ENCODE peak calls at places on chromosomes 11 and 22, in seven cellular contexts. One of them, this sample, is unnamed.

GRCh38 chr22:32723632-32724031 is 77.9 kb upstream of the TIMP3 start:
- DNase-seq in cardiac muscle cell: peak; percentile 95
- DNase-seq in GM23338: no peak
- DNase-seq in breast epithelium: no peak
- DNase-seq in psoas muscle: peak; percentile 79
- DNase-seq in spleen: peak; percentile 88
- DNase-seq in left ventricle myocardium inferior: peak; percentile 72
- DNase-seq in this sample: no peak

GRCh38 chr22:30397656-30398635 is 1.1 kb downstream of the SEC14L2 start:
- DNase-seq in GM23338: no peak
- DNase-seq in cardiac muscle cell: no peak
- DNase-seq in psoas muscle: no peak
- DNase-seq in spleen: no peak
- DNase-seq in left ventricle myocardium inferior: no peak
- DNase-seq in breast epithelium: no peak
- DNase-seq in this sample: no peak

GRCh38 chr22:17205432-17205831 is 13.8 kb downstream of the ADA2 start:
- DNase-seq in psoas muscle: peak; percentile 23
- DNase-seq in left ventricle myocardium inferior: no peak
- DNase-seq in spleen: no peak
- DNase-seq in cardiac muscle cell: peak; percentile 10
- DNase-seq in breast epithelium: no peak
- DNase-seq in GM23338: no peak
- DNase-seq in this sample: no peak

GRCh38 chr11:78560826-78561484 is 13.7 kb downstream of the NARS2 start:
- DNase-seq in spleen: no peak
- DNase-seq in breast epithelium: no peak
- DNase-seq in psoas muscle: no peak
- DNase-seq in GM23338: no peak
- DNase-seq in cardiac muscle cell: peak; percentile 62
- DNase-seq in left ventricle myocardium inferior: no peak
- DNase-seq in this sample: no peak

GRCh38 chr11:117701781-117702180 is 95.2 kb downstream of the DSCAML1 start:
- DNase-seq in psoas muscle: no peak
- DNase-seq in spleen: peak; percentile 43
- DNase-seq in cardiac muscle cell: no peak
- DNase-seq in left ventricle myocardium inferior: no peak
- DNase-seq in GM23338: no peak
- DNase-seq in breast epithelium: no peak
- DNase-seq in this sample: no peak

GRCh38 chr11:104781037-104781436 is 117.2 kb downstream of the CASP12 start:
- DNase-seq in cardiac muscle cell: no peak
- DNase-seq in GM23338: peak; percentile 24
- DNase-seq in left ventricle myocardium inferior: no peak
- DNase-seq in psoas muscle: no peak
- DNase-seq in spleen: no peak
- DNase-seq in breast epithelium: no peak
- DNase-seq in this sample: no peak

GRCh38 chr22:24216541-24217209 is 28.2 kb downstream of the GGT5 start:
- DNase-seq in psoas muscle: no peak
- DNase-seq in breast epithelium: no peak
- DNase-seq in left ventricle myocardium inferior: no peak
- DNase-seq in cardiac muscle cell: no peak
- DNase-seq in GM23338: no peak
- DNase-seq in spleen: no peak
- DNase-seq in this sample: no peak

GRCh38 chr11:125376856-125377255 is 119.2 kb downstream of the FEZ1 start:
- DNase-seq in GM23338: no peak
- DNase-seq in psoas muscle: no peak
- DNase-seq in breast epithelium: no peak
- DNase-seq in spleen: no peak
- DNase-seq in cardiac muscle cell: no peak
- DNase-seq in left ventricle myocardium inferior: no peak
- DNase-seq in this sample: no peak

GRCh38 chr11:133414503-133414902 is 117.8 kb downstream of the OPCML start:
- DNase-seq in psoas muscle: no peak
- DNase-seq in GM23338: no peak
- DNase-seq in breast epithelium: no peak
- DNase-seq in spleen: no peak
- DNase-seq in cardiac muscle cell: no peak
- DNase-seq in left ventricle myocardium inferior: no peak
- DNase-seq in this sample: no peak

GRCh38 chr11:15816270-15816871 is 540.0 kb downstream of the SOX6 start:
- DNase-seq in cardiac muscle cell: peak; percentile 91
- DNase-seq in breast epithelium: no peak
- DNase-seq in psoas muscle: no peak
- DNase-seq in GM23338: no peak
- DNase-seq in spleen: no peak
- DNase-seq in left ventricle myocardium inferior: no peak
- DNase-seq in this sample: no peak

GRCh38 chr22:36153756-36154155 is 6.8 kb downstream of the APOL3 start:
- DNase-seq in GM23338: no peak
- DNase-seq in spleen: no peak
- DNase-seq in breast epithelium: no peak
- DNase-seq in psoas muscle: no peak
- DNase-seq in left ventricle myocardium inferior: no peak
- DNase-seq in cardiac muscle cell: no peak
- DNase-seq in this sample: no peak

GRCh38 chr22:45424241-45424731 is 10.8 kb downstream of the RIBC2 start:
- DNase-seq in psoas muscle: peak; percentile 62
- DNase-seq in spleen: peak; percentile 60
- DNase-seq in left ventricle myocardium inferior: no peak
- DNase-seq in GM23338: no peak
- DNase-seq in breast epithelium: peak; percentile 38
- DNase-seq in cardiac muscle cell: no peak
- DNase-seq in this sample: no peak

GRCh38 chr11:65357856-65358356 is 3.4 kb downstream of the TIGD3 start:
- DNase-seq in left ventricle myocardium inferior: peak; percentile 67
- DNase-seq in breast epithelium: no peak
- DNase-seq in cardiac muscle cell: peak; percentile 34
- DNase-seq in spleen: no peak
- DNase-seq in psoas muscle: no peak
- DNase-seq in GM23338: no peak
- DNase-seq in this sample: no peak

GRCh38 chr22:45731041-45731797 is 59.6 kb downstream of the ATXN10 start:
- DNase-seq in left ventricle myocardium inferior: no peak
- DNase-seq in GM23338: peak; percentile 44
- DNase-seq in cardiac muscle cell: peak; percentile 40
- DNase-seq in spleen: no peak
- DNase-seq in breast epithelium: no peak
- DNase-seq in psoas muscle: no peak
- DNase-seq in this sample: no peak

GRCh38 chr11:76184551-76184993 is 21.7 kb downstream of the WNT11 start:
- DNase-seq in cardiac muscle cell: peak; percentile 83
- DNase-seq in spleen: no peak
- DNase-seq in psoas muscle: no peak
- DNase-seq in GM23338: no peak
- DNase-seq in breast epithelium: no peak
- DNase-seq in left ventricle myocardium inferior: no peak
- DNase-seq in this sample: no peak

GRCh38 chr11:294795-295194 is 4.5 kb downstream of the IFITM5 start:
- DNase-seq in spleen: peak; percentile 71
- DNase-seq in cardiac muscle cell: no peak
- DNase-seq in GM23338: no peak
- DNase-seq in breast epithelium: no peak
- DNase-seq in left ventricle myocardium inferior: peak; percentile 11
- DNase-seq in psoas muscle: peak; percentile 46
- DNase-seq in this sample: no peak

GRCh38 chr11:47028530-47029093 is 92.1 kb downstream of the CSTPP1 start:
- DNase-seq in breast epithelium: no peak
- DNase-seq in cardiac muscle cell: peak; percentile 58
- DNase-seq in GM23338: no peak
- DNase-seq in spleen: no peak
- DNase-seq in psoas muscle: no peak
- DNase-seq in left ventricle myocardium inferior: no peak
- DNase-seq in this sample: no peak

GRCh38 chr22:47165998-47166397 is 403.5 kb downstream of the TBC1D22A start:
- DNase-seq in cardiac muscle cell: no peak
- DNase-seq in left ventricle myocardium inferior: no peak
- DNase-seq in psoas muscle: peak; percentile 15
- DNase-seq in spleen: peak; percentile 22
- DNase-seq in GM23338: no peak
- DNase-seq in breast epithelium: peak; percentile 7
- DNase-seq in this sample: no peak

GRCh38 chr22:50009765-50010675 is 2.5 kb downstream of the IL17REL start:
- DNase-seq in breast epithelium: peak; percentile 67
- DNase-seq in cardiac muscle cell: no peak
- DNase-seq in left ventricle myocardium inferior: peak; percentile 7
- DNase-seq in GM23338: no peak
- DNase-seq in psoas muscle: no peak
- DNase-seq in spleen: no peak
- DNase-seq in this sample: no peak

GRCh38 chr11:94740083-94740974 is 27.8 kb upstream of the AMOTL1 start:
- DNase-seq in GM23338: peak; percentile 70
- DNase-seq in left ventricle myocardium inferior: peak; percentile 59
- DNase-seq in cardiac muscle cell: peak; percentile 21
- DNase-seq in breast epithelium: no peak
- DNase-seq in spleen: no peak
- DNase-seq in psoas muscle: peak; percentile 77
- DNase-seq in this sample: no peak

GRCh38 chr22:44096736-44097135 is 72.6 kb downstream of the PARVB start:
- DNase-seq in cardiac muscle cell: no peak
- DNase-seq in GM23338: no peak
- DNase-seq in psoas muscle: peak; percentile 44
- DNase-seq in spleen: peak; percentile 57
- DNase-seq in left ventricle myocardium inferior: no peak
- DNase-seq in breast epithelium: no peak
- DNase-seq in this sample: no peak

GRCh38 chr11:82732734-82733443 is 775 bp downstream of the FAM181B start:
- DNase-seq in left ventricle myocardium inferior: no peak
- DNase-seq in cardiac muscle cell: no peak
- DNase-seq in psoas muscle: peak; percentile 45
- DNase-seq in breast epithelium: no peak
- DNase-seq in GM23338: peak; percentile 60
- DNase-seq in spleen: peak; percentile 79
- DNase-seq in this sample: no peak

GRCh38 chr22:44622685-44623084 is 79.3 kb upstream of the PRR5 start:
- DNase-seq in breast epithelium: no peak
- DNase-seq in spleen: peak; percentile 73
- DNase-seq in left ventricle myocardium inferior: no peak
- DNase-seq in GM23338: no peak
- DNase-seq in cardiac muscle cell: no peak
- DNase-seq in psoas muscle: peak; percentile 33
- DNase-seq in this sample: no peak

GRCh38 chr11:72834905-72835304 is 20.7 kb downstream of the ATG16L2 start:
- DNase-seq in GM23338: no peak
- DNase-seq in breast epithelium: no peak
- DNase-seq in cardiac muscle cell: no peak
- DNase-seq in psoas muscle: no peak
- DNase-seq in spleen: no peak
- DNase-seq in left ventricle myocardium inferior: no peak
- DNase-seq in this sample: no peak
- H3K4me1 ChIP-seq in GM23338: peaks cover 7% of the 10 kb centered on the region
- H3K4me1 ChIP-seq in breast epithelium: no peaks in the 10 kb centered on the region
- H3K4me1 ChIP-seq in cardiac muscle cell: peaks cover 30% of the 10 kb centered on the region
- H3K4me1 ChIP-seq in psoas muscle: peaks cover 14% of the 10 kb centered on the region
- H3K4me1 ChIP-seq in spleen: peaks cover 10% of the 10 kb centered on the region
- H3K4me1 ChIP-seq in left ventricle myocardium inferior: peaks cover 84% of the 10 kb centered on the region
- H3K4me1 ChIP-seq in this sample: no peaks in the 10 kb centered on the region

DNA sequence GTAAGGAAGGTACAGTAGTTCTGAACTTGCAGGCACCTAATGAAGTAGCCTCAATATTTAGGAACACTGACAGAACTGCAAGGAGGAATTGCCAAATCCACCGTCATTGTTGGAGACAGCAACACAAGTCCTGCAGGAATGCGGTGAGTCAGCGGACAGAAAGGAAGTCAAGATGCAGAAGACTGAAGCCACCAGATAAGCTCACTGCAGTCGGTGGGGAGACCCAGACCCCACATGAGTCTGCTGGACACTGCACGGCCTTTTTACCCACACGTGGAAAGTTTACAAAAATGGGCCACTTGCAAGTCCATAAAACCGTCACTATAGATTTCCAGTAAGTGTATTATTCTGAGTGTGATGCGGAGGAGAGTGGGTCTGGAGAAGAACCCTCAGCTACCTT is 1471.6 kb downstream of the TBC1D22A start:
- DNase-seq in spleen: no peak
- DNase-seq in breast epithelium: no peak
- DNase-seq in psoas muscle: no peak
- DNase-seq in cardiac muscle cell: no peak
- DNase-seq in GM23338: no peak
- DNase-seq in left ventricle myocardium inferior: no peak
- DNase-seq in this sample: no peak
- H3K4me3 ChIP-seq in spleen: no peak overlapping the region
- H3K4me3 ChIP-seq in breast epithelium: no peak overlapping the region
- H3K4me3 ChIP-seq in psoas muscle: no peak overlapping the region
- H3K4me3 ChIP-seq in cardiac muscle cell: no peak overlapping the region
- H3K4me3 ChIP-seq in GM23338: no peak overlapping the region
- H3K4me3 ChIP-seq in left ventricle myocardium inferior: no peak overlapping the region
- H3K4me3 ChIP-seq in this sample: no peak overlapping the region

DNA sequence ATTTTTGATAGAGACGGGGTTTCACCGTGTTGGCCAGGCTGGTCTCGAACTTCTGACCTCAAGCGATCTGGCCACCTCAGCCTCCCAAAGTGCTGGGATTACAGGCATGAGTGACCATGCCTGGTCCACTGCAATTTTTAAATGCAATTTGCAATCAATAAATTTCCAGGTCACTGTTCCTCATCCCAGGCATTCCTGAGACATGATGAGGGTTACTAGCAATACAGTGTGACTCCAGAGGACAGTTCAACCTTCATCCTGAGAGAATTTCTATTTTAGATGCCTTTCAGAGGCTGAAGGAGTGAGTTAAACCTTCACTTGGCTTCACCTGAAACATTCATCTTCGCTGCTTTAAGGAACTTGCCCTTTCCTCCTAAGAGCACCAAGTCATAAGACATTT is 9.7 kb upstream of the UBASH3B start:
- DNase-seq in spleen: no peak
- DNase-seq in psoas muscle: no peak
- DNase-seq in cardiac muscle cell: no peak
- DNase-seq in GM23338: no peak
- DNase-seq in breast epithelium: no peak
- DNase-seq in left ventricle myocardium inferior: no peak
- DNase-seq in this sample: no peak
- H3K27ac ChIP-seq in spleen: no peak overlapping the region
- H3K27ac ChIP-seq in psoas muscle: no peak overlapping the region
- H3K27ac ChIP-seq in cardiac muscle cell: no peak overlapping the region
- H3K27ac ChIP-seq in GM23338: no peak overlapping the region
- H3K27ac ChIP-seq in breast epithelium: no peak overlapping the region
- H3K27ac ChIP-seq in left ventricle myocardium inferior: no peak overlapping the region
- H3K27ac ChIP-seq in this sample: no peak overlapping the region

DNA sequence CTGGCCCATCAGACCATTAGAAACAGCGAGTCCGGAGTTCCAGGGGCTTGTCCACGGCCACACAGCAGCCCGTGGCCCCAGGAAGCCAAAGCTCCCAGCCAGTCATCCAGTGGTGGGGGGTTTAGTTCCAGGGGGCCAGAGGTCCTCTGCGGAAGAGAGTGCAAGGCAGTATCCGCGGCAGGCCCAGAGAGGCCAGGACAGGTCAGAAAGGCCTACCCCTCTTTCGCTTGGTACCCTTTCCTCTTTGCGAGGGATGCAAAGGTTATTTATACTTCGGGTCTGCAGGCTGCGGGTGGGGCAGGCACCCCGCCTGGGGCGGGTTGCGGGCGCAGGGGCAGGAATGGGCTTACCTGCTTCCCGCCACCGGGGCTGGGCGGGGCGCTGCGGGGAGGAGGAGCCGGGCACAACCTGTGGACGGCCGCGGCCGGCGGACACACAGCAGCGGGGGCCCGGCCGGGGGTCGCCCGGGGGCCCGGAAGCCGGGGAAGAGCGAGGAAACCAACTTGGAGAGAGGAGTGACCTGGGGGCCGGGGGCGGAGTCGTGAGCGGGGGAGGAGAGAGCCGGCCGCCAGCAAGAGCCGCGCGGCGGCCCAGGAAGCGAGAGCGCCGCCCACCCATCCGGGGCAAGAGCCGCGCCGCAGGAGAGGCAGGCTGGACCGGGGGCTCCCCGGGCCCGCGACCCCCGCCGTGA is at the start of gene SH3BP1:
- DNase-seq in breast epithelium: no peak
- DNase-seq in psoas muscle: peak; percentile 72
- DNase-seq in cardiac muscle cell: peak; percentile 53
- DNase-seq in left ventricle myocardium inferior: peak; percentile 68
- DNase-seq in GM23338: peak; percentile 87
- DNase-seq in spleen: peak; percentile 94
- DNase-seq in this sample: peak; percentile 63
- H3K4me1 ChIP-seq in breast epithelium: peaks cover 19% of the 10 kb centered on the region
- H3K4me1 ChIP-seq in psoas muscle: peaks cover 7% of the 10 kb centered on the region
- H3K4me1 ChIP-seq in cardiac muscle cell: peaks cover 21% of the 10 kb centered on the region
- H3K4me1 ChIP-seq in left ventricle myocardium inferior: peaks cover 46% of the 10 kb centered on the region
- H3K4me1 ChIP-seq in GM23338: peaks cover 21% of the 10 kb centered on the region
- H3K4me1 ChIP-seq in spleen: peaks cover 63% of the 10 kb centered on the region
- H3K4me1 ChIP-seq in this sample: peaks cover 85% of the 10 kb centered on the region

This sample was measured in CD4-positive, alpha-beta memory T cell.